ENCODE peak calls at places on chromosomes 2 and 18, in nine cellular contexts. X is lower leg skin, A is renal cortical epithelial cell, I is NCI-H510A treated with DMSO at 0.1 percent for 48 hours, W is pancreas, G is activated gamma-delta T cell treated with Interleukin-2 at 50 U/mL for 16 hours, L is T1000, Y is psoas muscle, J is nucleus accumbens. M is an unnamed sample.

GRCh38 chr2:105791229-105791628 is 46.5 kb downstream of the NCK2 start:
- DNase-seq in X (peak; percentile 68), L (no peak), Y (no peak), A (no peak), G (no peak), J (no peak), W (no peak), I (peak; percentile 71), M (no peak)

GRCh38 chr18:67846422-67847098 is 330.0 kb upstream of the DSEL start:
- DNase-seq in J (no peak), X (peak; percentile 65), G (no peak), I (no peak), L (no peak), W (peak; percentile 49), A (no peak), Y (peak; percentile 36), M (no peak)

GRCh38 chr2:193965263-193965662 is 1691.8 kb upstream of the SLC39A10 start:
- DNase-seq in G (no peak), A (no peak), Y (no peak), X (no peak), L (no peak), I (no peak), W (no peak), J (no peak), M (no peak)

GRCh38 chr18:3453540-3454364 is 3.8 kb downstream of the TGIF1 start:
- DNase-seq in J (no peak), W (no peak), G (peak; percentile 16), L (no peak), I (peak; percentile 40), A (peak; percentile 95), Y (peak; percentile 56), X (peak; percentile 91), M (peak; percentile 73)

GRCh38 chr2:54787270-54787669 is 63.8 kb downstream of the EML6 start:
- DNase-seq in I (no peak), L (no peak), W (no peak), Y (no peak), G (no peak), X (no peak), J (no peak), A (no peak), M (no peak)

GRCh38 chr2:205665791-205666190 is 16.5 kb upstream of the NRP2 start:
- DNase-seq in W (no peak), J (no peak), I (no peak), X (no peak), Y (no peak), L (no peak), A (no peak), G (no peak), M (no peak)

GRCh38 chr18:68394705-68395104 is 320.2 kb downstream of the TMX3 start:
- DNase-seq in Y (no peak), W (no peak), X (no peak), J (no peak), G (no peak), A (no peak), I (no peak), L (no peak), M (peak; percentile 68)

GRCh38 chr2:204645018-204645775 is 99.9 kb downstream of the PARD3B start:
- DNase-seq in J (no peak), W (no peak), G (no peak), Y (no peak), A (no peak), X (no peak), L (no peak), I (peak; percentile 34), M (peak; percentile 23)

GRCh38 chr2:145339646-145340045 is 819.7 kb upstream of the ZEB2 start:
- DNase-seq in Y (no peak), L (no peak), J (no peak), A (no peak), W (no peak), X (no peak), G (no peak), I (no peak), M (no peak)

GRCh38 chr2:54065411-54065810 is 50.0 kb upstream of the ACYP2 start:
- DNase-seq in W (no peak), G (no peak), A (peak; percentile 77), I (no peak), L (peak; percentile 15), Y (no peak), J (no peak), X (no peak), M (peak; percentile 48)

GRCh38 chr18:596288-596881 is 403 bp upstream of the CLUL1 start:
- DNase-seq in Y (no peak), G (peak; percentile 45), L (no peak), X (no peak), I (no peak), W (peak; percentile 85), J (peak; percentile 21), A (peak; percentile 31), M (no peak)

GRCh38 chr2:23520256-23520655 is 135.3 kb downstream of the KLHL29 start:
- DNase-seq in I (no peak), G (no peak), J (no peak), A (peak; percentile 58), X (no peak), W (no peak), L (no peak), Y (no peak), M (peak; percentile 26)

GRCh38 chr18:63299837-63300787 is 19.5 kb downstream of the BCL2 start:
- DNase-seq in W (no peak), I (no peak), J (no peak), L (no peak), G (no peak), X (no peak), A (peak; percentile 94), Y (no peak), M (peak; percentile 84)

GRCh38 chr2:12303181-12304030 is 413.3 kb upstream of the TRIB2 start:
- DNase-seq in I (peak; percentile 79), W (peak; percentile 32), J (no peak), A (peak; percentile 99), X (no peak), G (peak; percentile 5), L (peak; percentile 59), Y (no peak), M (peak; percentile 80)

M was measured in RCC 7860.